ENCODE peak calls at places on chromosomes 16 and 17, in four cellular contexts. L is thoracic aorta; P is T-helper 2 cell; U is CD8-positive, alpha-beta memory T cell. S is an unnamed sample.

GRCh38 chr17:60971515-60972369 is 294.1 kb downstream of the BCAS3 start:
- DNase-seq in L (no peak), U (peak), P (no peak), S (peak)

GRCh38 chr17:59856859-59857794 is 35.6 kb downstream of the TUBD1 start:
- DNase-seq in U (no peak), P (no peak), L (no peak), S (no peak)

GRCh38 chr16:47069291-47069690 is 74.5 kb downstream of the NETO2 start:
- DNase-seq in P (no peak), L (no peak), U (no peak), S (no peak)

GRCh38 chr17:54968954-54969400 is 412 bp downstream of the STXBP4 start:
- DNase-seq in P (peak), L (no peak), U (no peak), S (peak)

GRCh38 chr16:4792951-4793513 is 2.1 kb upstream of the SMIM22 start:
- DNase-seq in P (no peak), L (no peak), U (no peak), S (no peak)

GRCh38 chr16:55033225-55034156 is 102.8 kb downstream of the IRX5 start:
- DNase-seq in P (no peak), L (no peak), U (no peak), S (no peak)

GRCh38 chr17:47305302-47305923 is 18.3 kb upstream of the EFCAB13 start:
- DNase-seq in L (no peak), P (no peak), U (no peak), S (peak)

GRCh38 chr17:72567774-72568173 is 447.0 kb downstream of the SOX9 start:
- DNase-seq in L (no peak), P (no peak), U (no peak), S (no peak)

GRCh38 chr16:9134739-9135138 is 43.3 kb downstream of the HAPSTR1 start:
- DNase-seq in P (peak), L (no peak), U (peak), S (peak)

GRCh38 chr17:9364837-9365430 is 210.7 kb downstream of the STX8 start:
- DNase-seq in P (no peak), U (no peak), L (no peak), S (no peak)

GRCh38 chr17:58587713-58588117 is 73.3 kb upstream of the MTMR4 start:
- DNase-seq in P (peak), L (no peak), U (peak), S (peak)

GRCh38 chr16:87092958-87093357 is 224.2 kb downstream of the C16orf95 start:
- DNase-seq in L (no peak), U (no peak), P (no peak), S (no peak)

GRCh38 chr16:66205287-66206167 is 161.0 kb upstream of the CDH5 start:
- DNase-seq in U (no peak), L (no peak), P (no peak), S (peak)

GRCh38 chr17:7833011-7833794 is 814 bp upstream of the KDM6B start:
- DNase-seq in U (no peak), P (no peak), L (no peak), S (no peak)

GRCh38 chr16:47719713-47720112 is 258.6 kb downstream of the PHKB start:
- DNase-seq in L (no peak), U (no peak), P (no peak), S (peak)

GRCh38 chr17:40121886-40122465 is at the start of gene MSL1:
- DNase-seq in L (no peak), P (peak), U (peak), S (peak)

GRCh38 chr17:43676471-43676870 is 14.7 kb upstream of the MEOX1 start:
- DNase-seq in P (no peak), L (no peak), U (no peak), S (peak)

GRCh38 chr17:44541884-44542581 is 15.3 kb upstream of the FZD2 start:
- DNase-seq in U (no peak), L (no peak), P (no peak), S (peak)

GRCh38 chr16:64705443-64705842 is 416.4 kb downstream of the CDH11 start:
- DNase-seq in U (no peak), P (no peak), L (no peak), S (no peak)

S was measured in M059J.